ENCODE peak calls at places on chromosomes 12 and 14, in eight cellular contexts. K is cardiac muscle cell, C is adipocyte, M is iPS DF 6.9, L is uterus, X is IMR-90, R is brain microvascular endothelial cell, E is foreskin keratinocyte. Q is an unnamed sample.

GRCh38 chr12:6066651-6067050 is 57.8 kb downstream of the VWF start:
- DNase-seq in K (no peak), C (no peak), M (no peak), L (no peak), X (no peak), R (no peak), E (no peak), Q (no peak)

GRCh38 chr12:114691810-114692557 is 8.0 kb upstream of the TBX3 start:
- DNase-seq in K (no peak), C (no peak), M (no peak), L (no peak), X (no peak), R (no peak), E (peak; percentile 65), Q (peak; percentile 61)

GRCh38 chr12:106227641-106228319 is 20.0 kb downstream of the CKAP4 start:
- DNase-seq in K (peak; percentile 24), C (peak; percentile 66), M (no peak), L (no peak), X (no peak), R (no peak), E (peak; percentile 89), Q (no peak)

GRCh38 chr12:117587646-117588287 is 226.3 kb upstream of the NOS1 start:
- DNase-seq in K (peak; percentile 43), C (peak; percentile 3), M (peak; percentile 35), L (no peak), X (no peak), R (peak; percentile 6), E (peak; percentile 33), Q (peak; percentile 70)

GRCh38 chr14:87148655-87149054 is 844.3 kb downstream of the GALC start:
- DNase-seq in K (no peak), C (peak; percentile 15), M (no peak), L (no peak), X (no peak), R (no peak), E (no peak), Q (no peak)

GRCh38 chr12:52007158-52007921 is 594 bp downstream of the TAMALIN start:
- DNase-seq in K (peak; percentile 48), C (peak; percentile 32), M (no peak), L (peak; percentile 65), X (no peak), R (no peak), E (no peak), Q (no peak)

GRCh38 chr14:65238456-65238855 is 136.1 kb upstream of the MAX start:
- DNase-seq in K (peak; percentile 95), C (peak; percentile 57), M (no peak), L (no peak), X (peak; percentile 82), R (peak; percentile 72), E (peak; percentile 62), Q (peak; percentile 73)

GRCh38 chr14:74907744-74908143 is 15.3 kb downstream of the RPS6KL1 start:
- DNase-seq in K (peak; percentile 32), C (no peak), M (no peak), L (no peak), X (no peak), R (no peak), E (no peak), Q (no peak)

GRCh38 chr14:67392123-67392522 is 19.8 kb downstream of the PLEK2 start:
- DNase-seq in K (no peak), C (no peak), M (no peak), L (no peak), X (no peak), R (no peak), E (no peak), Q (no peak)

GRCh38 chr14:105087308-105087962 is 22.2 kb upstream of the GPR132 start:
- DNase-seq in K (peak; percentile 75), C (peak; percentile 81), M (no peak), L (peak; percentile 51), X (peak; percentile 56), R (peak; percentile 16), E (peak; percentile 74), Q (peak; percentile 19)

GRCh38 chr12:53601296-53601847 is 24.8 kb downstream of the ATF7 start:
- DNase-seq in K (no peak), C (no peak), M (no peak), L (no peak), X (no peak), R (no peak), E (no peak), Q (peak; percentile 45)

GRCh38 chr12:72295744-72296143 is 23.6 kb downstream of the TRHDE start:
- DNase-seq in K (no peak), C (peak; percentile 32), M (no peak), L (no peak), X (peak; percentile 90), R (no peak), E (peak; percentile 56), Q (no peak)

GRCh38 chr14:64709126-64709525 is 4.9 kb downstream of the PLEKHG3 start:
- DNase-seq in K (no peak), C (no peak), M (no peak), L (no peak), X (no peak), R (no peak), E (no peak), Q (no peak)

GRCh38 chr14:67331368-67332125 is 28.1 kb downstream of the ATP6V1D start:
- DNase-seq in K (no peak), C (peak; percentile 57), M (no peak), L (no peak), X (peak; percentile 43), R (peak; percentile 26), E (peak; percentile 65), Q (no peak)

GRCh38 chr12:95740751-95741150 is 49.8 kb downstream of the NTN4 start:
- DNase-seq in K (no peak), C (no peak), M (no peak), L (no peak), X (no peak), R (no peak), E (peak; percentile 90), Q (no peak)

GRCh38 chr12:47364251-47364650 is 284.5 kb upstream of the AMIGO2 start:
- DNase-seq in K (no peak), C (no peak), M (no peak), L (no peak), X (no peak), R (no peak), E (no peak), Q (no peak)

GRCh38 chr14:44657688-44658388 is 150.8 kb upstream of the FSCB start:
- DNase-seq in K (peak; percentile 72), C (peak; percentile 0), M (no peak), L (no peak), X (peak; percentile 0), R (no peak), E (peak; percentile 7), Q (no peak)

GRCh38 chr12:112908548-112908947 is 1.8 kb downstream of the OAS1 start:
- DNase-seq in K (no peak), C (no peak), M (no peak), L (no peak), X (no peak), R (no peak), E (no peak), Q (no peak)

GRCh38 chr12:49487605-49488004 is 51.2 kb upstream of the KCNH3 start:
- DNase-seq in K (no peak), C (no peak), M (no peak), L (no peak), X (no peak), R (peak; percentile 66), E (peak; percentile 17), Q (no peak)

GRCh38 chr12:1628671-1629337 is at the start of gene WNT5B:
- DNase-seq in K (no peak), C (no peak), M (no peak), L (no peak), X (no peak), R (no peak), E (no peak), Q (no peak)

GRCh38 chr12:1632702-1633101 is 3.7 kb downstream of the WNT5B start:
- DNase-seq in K (no peak), C (no peak), M (no peak), L (no peak), X (no peak), R (no peak), E (no peak), Q (no peak)

GRCh38 chr12:1629338-1630080 is 478 bp downstream of the WNT5B start:
- DNase-seq in K (no peak), C (no peak), M (no peak), L (no peak), X (no peak), R (no peak), E (no peak), Q (no peak)

GRCh38 chr12:1630827-1631591 is 2.0 kb downstream of the WNT5B start:
- DNase-seq in K (peak; percentile 47), C (no peak), M (no peak), L (no peak), X (peak; percentile 77), R (peak; percentile 55), E (no peak), Q (no peak)

GRCh38 chr12:1630081-1630826 is 1.2 kb downstream of the WNT5B start:
- DNase-seq in K (peak; percentile 26), C (peak; percentile 28), M (no peak), L (no peak), X (no peak), R (no peak), E (no peak), Q (peak; percentile 60)
- H3K27me3 ChIP-seq in K (peaks cover 9% of the 10 kb centered on the region), C (no peaks in the 10 kb centered on the region), M (peaks cover 35% of the 10 kb centered on the region), L (no peaks in the 10 kb centered on the region), X (no peaks in the 10 kb centered on the region), R (no peaks in the 10 kb centered on the region), E (peaks cover 30% of the 10 kb centered on the region), Q (no peaks in the 10 kb centered on the region)

DNA sequence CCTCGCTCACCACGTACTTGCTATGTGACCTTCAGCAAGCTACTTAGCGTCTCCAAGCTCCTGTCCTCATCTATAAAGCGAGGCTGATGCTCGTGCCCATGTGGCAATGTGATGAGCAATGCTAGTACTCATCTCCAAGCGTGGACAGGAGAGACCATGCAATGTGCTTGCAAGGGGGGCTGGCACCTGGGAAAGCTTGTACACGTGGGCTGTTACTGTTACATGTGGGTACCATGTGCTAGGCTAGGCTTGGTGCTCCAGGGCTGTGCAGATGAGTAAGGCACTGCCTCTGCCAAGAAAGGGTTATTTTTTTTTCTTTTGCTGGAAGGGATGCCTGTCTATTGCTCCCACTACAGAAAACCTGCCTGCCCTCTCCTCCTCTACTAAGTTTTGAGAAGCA is 46.6 kb downstream of the TSPAN11 start:
- DNase-seq in K (no peak), C (no peak), M (no peak), L (no peak), X (no peak), R (no peak), E (peak; percentile 18), Q (no peak)
- H3K27me3 ChIP-seq in K (no peaks in the 10 kb centered on the region), C (peaks cover 44% of the 10 kb centered on the region), M (no peaks in the 10 kb centered on the region), L (no peaks in the 10 kb centered on the region), X (peaks cover 42% of the 10 kb centered on the region), R (peaks cover 4% of the 10 kb centered on the region), E (peaks cover 58% of the 10 kb centered on the region), Q (no peaks in the 10 kb centered on the region)

GRCh38 chr12:85883763-85884162 is 9.7 kb downstream of the NTS start:
- DNase-seq in K (no peak), C (no peak), M (no peak), L (no peak), X (no peak), R (no peak), E (no peak), Q (no peak)
- H3K27me3 ChIP-seq in K (no peaks in the 10 kb centered on the region), C (no peaks in the 10 kb centered on the region), M (no peaks in the 10 kb centered on the region), L (no peaks in the 10 kb centered on the region), X (no peaks in the 10 kb centered on the region), R (no peaks in the 10 kb centered on the region), E (no peaks in the 10 kb centered on the region), Q (peaks cover 4% of the 10 kb centered on the region)

DNA sequence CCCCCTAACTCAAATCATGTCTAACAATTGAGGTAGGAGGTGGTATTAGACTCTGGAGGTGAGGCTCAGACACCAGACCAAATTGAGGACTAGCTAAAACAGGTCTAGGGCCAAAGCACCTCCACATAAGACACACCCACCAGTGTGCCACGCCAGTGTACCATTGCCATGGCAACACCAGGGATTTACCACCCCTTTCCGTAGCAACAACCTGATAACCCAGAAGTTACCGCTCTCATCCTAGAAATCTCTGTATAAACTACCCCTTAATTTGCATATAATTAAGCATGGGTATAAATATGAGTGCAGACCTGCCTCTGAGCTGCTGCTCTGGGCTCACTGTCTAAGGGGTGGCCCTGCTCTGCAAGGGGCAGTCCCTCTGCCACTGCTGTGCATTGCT is 57.4 kb upstream of the PPP2R5C start:
- DNase-seq in K (no peak), C (no peak), M (no peak), L (no peak), X (no peak), R (no peak), E (no peak), Q (no peak)
- H3K27me3 ChIP-seq in K (peaks cover 52% of the 10 kb centered on the region), C (peaks cover 23% of the 10 kb centered on the region), M (no peaks in the 10 kb centered on the region), L (no peaks in the 10 kb centered on the region), X (peaks cover 20% of the 10 kb centered on the region), R (peaks cover 4% of the 10 kb centered on the region), E (peaks cover 43% of the 10 kb centered on the region), Q (no peaks in the 10 kb centered on the region)

Q was measured in adrenal gland.